ENCODE peak calls at places on chromosomes 12 and 14, in ten cellular contexts. I is pancreas; A is stimulated activated CD4-positive, alpha-beta T cell treated with anti-CD3 and anti-CD28 coated beads, Interleukin-15, amount 100 ng/mL, for 24 hours; F is IMR-90; Q is fibroblast of lung; U is neural progenitor cell; D is T-helper 1 cell; T is stimulated activated naive CD8-positive, alpha-beta T cell treated with anti-CD3 and anti-CD28 coated beads, Interleukin-15, Interleukin-2, amounts not matched to agents 100 U/mL and 50 U/mL, for 24 hours; N is astrocyte of the spinal cord; K is AG10803. W is an unnamed sample.

GRCh38 chr12:2653461-2653965 is 141.3 kb upstream of the FKBP4 start:
- DNase-seq in F (no peak), A (no peak), I (no peak), T (no peak), D (no peak), U (no peak), Q (no peak), K (no peak), N (no peak), W (no peak)

GRCh38 chr12:4025420-4026358 is 152.5 kb upstream of the PARP11 start:
- DNase-seq in I (no peak), D (no peak), U (peak; percentile 66), K (no peak), N (no peak), Q (no peak), T (no peak), A (no peak), F (no peak), W (no peak)

GRCh38 chr14:101775756-101776292 is 14.3 kb downstream of the PPP2R5C start:
- DNase-seq in I (no peak), T (no peak), U (no peak), N (no peak), A (no peak), F (no peak), K (no peak), D (no peak), Q (no peak), W (no peak)

GRCh38 chr12:42326466-42327226 is 679 bp downstream of the PPHLN1 start:
- DNase-seq in N (peak; percentile 71), T (no peak), A (peak; percentile 15), U (peak; percentile 11), Q (peak; percentile 32), D (no peak), F (peak; percentile 27), K (peak; percentile 51), I (no peak), W (peak; percentile 36)

GRCh38 chr12:62691309-62691708 is 224.7 kb downstream of the MON2 start:
- DNase-seq in N (no peak), K (no peak), Q (no peak), F (no peak), U (no peak), D (no peak), A (no peak), I (no peak), T (no peak), W (no peak)

GRCh38 chr12:53233671-53234091 is 1.7 kb upstream of the RARG start:
- DNase-seq in Q (no peak), A (no peak), U (no peak), D (no peak), N (no peak), T (no peak), K (peak; percentile 60), F (no peak), I (no peak), W (no peak)

GRCh38 chr12:103962493-103962892 is 3.2 kb upstream of the TDG start:
- DNase-seq in N (no peak), A (no peak), U (no peak), K (no peak), D (no peak), Q (no peak), I (no peak), F (no peak), T (no peak), W (no peak)

GRCh38 chr12:541676-542289 is 82.0 kb downstream of the B4GALNT3 start:
- DNase-seq in T (no peak), I (no peak), A (no peak), U (peak; percentile 43), F (no peak), D (no peak), Q (no peak), K (no peak), N (no peak), W (no peak)

GRCh38 chr14:57869530-57870088 is 3.7 kb upstream of the SLC35F4 start:
- DNase-seq in N (no peak), D (no peak), Q (no peak), F (no peak), I (no peak), A (no peak), T (no peak), U (no peak), K (no peak), W (no peak)

GRCh38 chr12:84983289-84983688 is 52.8 kb downstream of the TSPAN19 start:
- DNase-seq in F (no peak), A (no peak), D (no peak), I (no peak), T (no peak), Q (no peak), U (no peak), K (no peak), N (no peak), W (no peak)

GRCh38 chr12:93833946-93834345 is 156.8 kb downstream of the CRADD start:
- DNase-seq in T (no peak), N (no peak), Q (no peak), D (no peak), F (no peak), K (no peak), A (no peak), I (no peak), U (no peak), W (no peak)

GRCh38 chr12:96034631-96035282 is 630 bp downstream of the LTA4H start:
- DNase-seq in F (peak; percentile 37), Q (peak; percentile 45), D (no peak), I (peak; percentile 62), U (peak; percentile 60), T (peak; percentile 16), A (peak; percentile 30), N (peak; percentile 36), K (peak; percentile 35), W (peak; percentile 52)

GRCh38 chr14:99790201-99790977 is 2.8 kb upstream of the EML1 start:
- DNase-seq in D (no peak), I (no peak), T (no peak), N (no peak), U (no peak), K (no peak), Q (no peak), A (no peak), F (no peak), W (no peak)

GRCh38 chr12:46266869-46267617 is 1.8 kb downstream of the SLC38A1 start:
- DNase-seq in K (peak; percentile 61), I (peak; percentile 74), F (peak; percentile 64), Q (peak; percentile 69), A (peak; percentile 66), U (peak; percentile 82), T (peak; percentile 59), N (peak; percentile 68), D (peak; percentile 39), W (peak; percentile 78)

GRCh38 chr12:108175310-108175709 is 46.2 kb downstream of the WSCD2 start:
- DNase-seq in N (no peak), A (no peak), F (no peak), D (no peak), U (peak; percentile 61), T (no peak), K (no peak), Q (no peak), I (no peak), W (no peak)

GRCh38 chr12:47988073-47989022 is 15.9 kb downstream of the COL2A1 start:
- DNase-seq in T (no peak), K (peak; percentile 24), U (peak; percentile 93), Q (no peak), F (peak; percentile 33), N (peak; percentile 35), D (no peak), I (no peak), A (no peak), W (no peak)

GRCh38 chr12:30847259-30847658 is 79.3 kb upstream of the TSPAN11 start:
- DNase-seq in U (peak; percentile 83), A (peak; percentile 18), K (peak; percentile 74), T (peak; percentile 14), I (no peak), N (peak; percentile 68), F (peak; percentile 70), Q (peak; percentile 81), D (no peak), W (peak; percentile 59)

GRCh38 chr12:49621651-49622500 is 1.5 kb upstream of the PRPF40B start:
- DNase-seq in F (no peak), T (no peak), A (no peak), N (no peak), Q (no peak), D (no peak), K (no peak), U (no peak), I (no peak), W (no peak)

GRCh38 chr12:12537421-12537820 is 25.2 kb downstream of the DUSP16 start:
- DNase-seq in Q (peak; percentile 41), K (peak; percentile 23), A (no peak), F (peak; percentile 4), I (no peak), T (no peak), N (no peak), U (no peak), D (no peak), W (no peak)

GRCh38 chr14:97298331-97298730 is 501.1 kb downstream of the VRK1 start:
- DNase-seq in T (peak; percentile 17), Q (no peak), D (no peak), A (peak; percentile 25), U (peak; percentile 30), I (no peak), K (no peak), F (no peak), N (no peak), W (no peak)

GRCh38 chr12:12331244-12331771 is 18.7 kb downstream of the MANSC1 start:
- DNase-seq in N (no peak), U (peak; percentile 59), T (no peak), A (no peak), Q (no peak), I (no peak), K (no peak), D (no peak), F (no peak), W (no peak)

GRCh38 chr12:125292700-125293099 is 227.5 kb downstream of the AACS start:
- DNase-seq in A (no peak), K (no peak), Q (no peak), F (no peak), I (no peak), D (no peak), T (no peak), N (no peak), U (no peak), W (no peak)

GRCh38 chr12:12606793-12607589 is 4.7 kb upstream of the CREBL2 start:
- DNase-seq in D (no peak), K (peak; percentile 40), A (no peak), F (peak; percentile 65), T (no peak), I (no peak), Q (peak; percentile 54), N (peak; percentile 83), U (no peak), W (no peak)

GRCh38 chr14:24965934-24966593 is 83.9 kb downstream of the STXBP6 start:
- DNase-seq in U (peak; percentile 34), D (no peak), F (peak; percentile 90), I (no peak), K (peak; percentile 98), Q (peak; percentile 85), N (peak; percentile 66), A (no peak), T (no peak), W (peak; percentile 29)

GRCh38 chr12:29921307-29921706 is 137.6 kb upstream of the TMTC1 start:
- DNase-seq in K (no peak), N (peak; percentile 29), T (no peak), Q (peak; percentile 23), A (no peak), F (peak; percentile 26), I (no peak), U (no peak), D (no peak), W (peak; percentile 84)